ENCODE peak calls at places on chromosomes 5 and 9, in four cellular contexts. G is SK-N-SH, L is ovary, D is A549. J is an unnamed sample. For H3K9me3, the result is how much of the 10 kb centered on the place peaks cover.

GRCh38 chr5:2626572-2626971 is 124.9 kb downstream of the IRX2 start:
- DNase-seq in D (no peak), L (no peak), G (no peak), J (no peak)

GRCh38 chr9:91035825-91036208 is 234.2 kb downstream of the SYK start:
- DNase-seq in G (no peak), D (no peak), L (no peak), J (no peak)

GRCh38 chr9:131467214-131467935 is 35.3 kb upstream of the POMT1 start:
- DNase-seq in D (no peak), L (no peak), G (no peak), J (no peak)

GRCh38 chr5:34657550-34657921 is 1.4 kb downstream of the RAI14 start:
- DNase-seq in L (peak), D (peak), G (peak), J (no peak)

GRCh38 chr9:83199240-83199639 is 136.3 kb upstream of the RASEF start:
- DNase-seq in L (peak), G (peak), D (peak), J (peak)

GRCh38 chr9:127803507-127804352 is 1.0 kb downstream of the FPGS start:
- DNase-seq in D (peak), L (no peak), G (peak), J (peak)

GRCh38 chr5:166117062-166117743 is 2174.2 kb upstream of the WWC1 start:
- DNase-seq in D (no peak), L (no peak), G (no peak), J (no peak)

GRCh38 chr5:172429201-172429940 is 25.0 kb downstream of the SH3PXD2B start:
- DNase-seq in D (no peak), G (no peak), L (no peak), J (no peak)

GRCh38 chr5:54387659-54388232 is 67.8 kb upstream of the HSPB3 start:
- DNase-seq in D (no peak), G (no peak), L (no peak), J (no peak)

GRCh38 chr5:154447074-154447725 is 1.4 kb downstream of the SAP30L start:
- DNase-seq in D (peak), G (no peak), L (peak), J (no peak)

GRCh38 chr9:37908283-37908682 is 4.4 kb upstream of the SLC25A51 start:
- DNase-seq in D (no peak), G (no peak), L (no peak), J (no peak)

GRCh38 chr5:8993031-8993430 is 552.8 kb downstream of the SEMA5A start:
- DNase-seq in D (no peak), L (no peak), G (no peak), J (no peak)

GRCh38 chr5:144309265-144309664 is 138.6 kb downstream of the KCTD16 start:
- DNase-seq in D (no peak), G (no peak), L (no peak), J (no peak)

GRCh38 chr9:71901695-71902094 is 9.3 kb downstream of the ABHD17B start:
- DNase-seq in D (no peak), L (no peak), G (peak), J (no peak)

GRCh38 chr9:36396985-36397384 is 3.1 kb downstream of the RNF38 start:
- DNase-seq in D (no peak), G (no peak), L (no peak), J (no peak)

GRCh38 chr9:14271078-14271673 is 42.8 kb downstream of the NFIB start:
- DNase-seq in D (no peak), L (peak), G (peak), J (peak)

GRCh38 chr5:74483001-74483400 is 157.5 kb downstream of the ENC1 start:
- DNase-seq in D (no peak), G (no peak), L (no peak), J (no peak)

GRCh38 chr5:136738829-136739228 is 373.5 kb upstream of the TRPC7 start:
- DNase-seq in D (no peak), L (no peak), G (no peak), J (no peak)

GRCh38 chr9:71681708-71682268 is 86.5 kb downstream of the CEMIP2 start:
- DNase-seq in L (no peak), D (peak), G (no peak), J (no peak)

GRCh38 chr5:178145965-178146820 is 7.5 kb downstream of the NHP2 start:
- DNase-seq in G (peak), D (peak), L (peak), J (peak)

GRCh38 chr9:107486674-107487520 is 2.7 kb downstream of the KLF4 start:
- DNase-seq in L (peak), D (no peak), G (no peak), J (peak)

GRCh38 chr5:54580997-54581741 is 63.6 kb downstream of the SNX18 start:
- DNase-seq in L (no peak), D (no peak), G (no peak), J (no peak)

GRCh38 chr9:96859461-96860198 is 5.3 kb upstream of the ZNF782 start:
- DNase-seq in L (no peak), D (no peak), G (peak), J (no peak)

GRCh38 chr9:90996154-90996788 is 194.7 kb downstream of the SYK start:
- DNase-seq in G (no peak), D (no peak), L (no peak), J (no peak)

GRCh38 chr5:76788362-76788761 is 30.5 kb upstream of the F2RL1 start:
- DNase-seq in G (no peak), L (no peak), D (no peak), J (peak)

GRCh38 chr5:40904205-40904993 is 4.9 kb upstream of the C7 start:
- DNase-seq in G (peak), L (peak), D (peak), J (peak)

GRCh38 chr5:41848983-41849382 is 21.2 kb downstream of the OXCT1 start:
- DNase-seq in G (no peak), L (no peak), D (no peak), J (no peak)

DNA sequence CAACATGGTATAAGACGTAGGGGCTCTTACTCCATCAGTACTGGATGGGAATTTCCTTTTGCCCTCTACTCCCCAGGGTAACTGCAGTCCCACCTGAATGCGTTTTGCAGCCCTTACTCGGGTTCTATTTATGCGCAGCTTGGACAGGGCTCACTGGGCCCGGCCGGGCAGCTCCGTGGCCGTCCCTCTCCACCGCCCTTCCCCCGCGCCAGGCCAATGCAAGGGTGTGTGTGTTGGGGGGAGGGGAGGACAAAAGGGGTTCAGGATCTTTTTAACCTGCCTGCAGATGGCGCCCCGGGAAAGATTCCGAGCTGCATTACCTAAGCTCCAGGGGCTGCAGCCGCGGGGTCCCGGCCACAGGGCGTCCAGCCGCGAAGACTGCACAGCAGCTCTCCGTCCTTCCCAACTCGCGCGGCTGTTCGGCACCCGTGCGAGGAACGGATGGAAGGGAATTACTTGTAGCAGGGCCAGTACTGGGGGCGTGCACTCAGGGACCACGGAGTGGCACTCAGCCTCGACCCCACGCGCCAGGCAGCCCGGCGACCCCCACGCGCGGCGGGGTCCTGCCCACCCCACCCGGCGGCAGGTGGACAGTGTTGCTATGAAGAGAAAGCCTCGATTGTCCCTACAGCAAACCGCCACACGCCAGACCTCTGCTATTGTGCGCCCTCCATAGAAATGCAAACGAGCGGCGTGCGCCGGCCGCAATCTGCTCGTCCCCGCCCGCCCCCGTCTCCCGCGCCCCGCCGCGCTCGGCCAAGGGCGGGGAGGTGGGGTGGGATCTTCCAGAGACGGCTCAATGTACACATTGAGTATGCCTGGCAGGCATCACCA is 966 bp upstream of the GADD45G start:
- DNase-seq in G (peak), D (peak), L (peak), J (peak)
- TF ChIP-seq EP300 in G (peak), D (no peak), L (no peak), J (no peak)

DNA sequence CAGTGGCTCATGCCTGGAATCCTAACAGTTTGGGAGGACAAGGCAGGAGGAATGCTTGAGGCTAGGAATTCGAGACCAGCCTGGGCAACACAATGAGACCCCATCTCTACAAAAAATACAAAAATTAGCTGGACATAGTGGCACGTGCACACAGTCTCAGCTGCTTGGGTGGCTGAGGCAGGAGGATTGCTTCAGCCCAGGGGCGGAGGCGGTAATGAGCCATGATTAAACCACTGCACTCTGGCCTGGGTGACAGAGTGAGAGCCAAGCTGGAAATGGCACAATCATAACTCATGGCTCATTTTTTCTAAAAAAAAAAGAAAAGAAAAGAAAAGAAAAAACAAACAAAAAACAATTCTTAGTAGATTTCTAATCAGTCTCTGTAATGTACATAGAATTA is 446.2 kb downstream of the ELAVL2 start:
- DNase-seq in G (no peak), D (no peak), L (no peak), J (no peak)
- H3K9me3 ChIP-seq in G (under half), D (under half), L (under half), J (under half)

GRCh38 chr5:116982035-116982434 is 407.4 kb upstream of the SEMA6A start:
- DNase-seq in G (no peak), L (no peak), D (no peak), J (no peak)
- TF ChIP-seq EP300 in G (no peak), L (no peak), D (no peak), J (no peak)

GRCh38 chr5:132134384-132134783 is 60.8 kb downstream of the CSF2 start:
- DNase-seq in D (peak), G (peak), L (no peak), J (no peak)

GRCh38 chr5:132136906-132137305 is 63.3 kb downstream of the CSF2 start:
- DNase-seq in G (no peak), D (no peak), L (no peak), J (no peak)

GRCh38 chr5:132130918-132131715 is 57.5 kb downstream of the CSF2 start:
- DNase-seq in L (no peak), D (no peak), G (no peak), J (no peak)

DNA sequence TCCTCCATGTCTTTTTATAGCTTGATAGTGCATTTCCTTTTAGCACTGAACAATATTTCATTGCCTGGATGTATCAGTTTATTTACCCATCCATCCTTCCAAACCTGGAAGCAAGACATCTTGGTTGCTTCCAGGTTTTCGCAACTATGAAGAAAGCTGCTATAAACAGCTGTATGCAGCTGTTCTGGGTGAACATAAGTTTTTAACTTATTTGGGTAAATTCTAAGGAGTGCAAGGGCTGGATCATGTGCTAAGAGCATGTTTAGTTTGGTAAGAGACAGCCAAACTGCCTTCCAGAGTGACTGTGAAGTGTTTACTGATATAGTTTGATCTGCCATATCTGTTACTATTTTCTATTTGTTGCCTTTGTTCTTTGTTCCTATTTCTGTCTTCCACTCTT is 58.5 kb downstream of the CSF2 start:
- DNase-seq in G (no peak), D (no peak), L (no peak), J (no peak)
- H3K9me3 ChIP-seq in G (under half), D (under half), L (under half), J (under half)

DNA sequence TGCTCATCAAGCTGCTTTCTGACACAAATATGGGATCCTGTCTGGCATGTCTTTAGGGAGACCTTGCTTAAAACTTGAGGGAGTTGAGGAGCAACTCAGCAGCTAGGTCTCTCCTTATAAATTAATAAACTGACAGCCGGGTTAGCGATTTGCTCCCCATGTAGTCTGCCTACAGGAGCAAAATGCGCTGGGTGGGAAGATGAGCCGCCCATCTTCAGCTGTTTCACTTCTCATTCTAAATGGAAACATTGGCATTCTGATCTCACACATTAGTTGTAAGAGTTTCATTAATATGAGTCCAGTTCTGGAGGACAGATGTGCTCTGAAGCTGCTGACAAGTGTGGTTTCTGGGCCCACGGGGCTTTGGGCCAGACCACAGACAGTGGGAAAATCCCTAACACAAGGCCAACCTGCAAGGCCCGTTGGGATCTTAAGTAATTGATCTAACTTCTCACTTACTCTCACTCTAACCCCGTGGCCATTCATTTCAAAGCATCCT is 197.0 kb downstream of the MCTP1 start:
- DNase-seq in D (no peak), L (no peak), G (no peak), J (no peak)
- TF ChIP-seq EP300 in D (no peak), L (no peak), G (no peak), J (no peak)